ENCODE peak calls at places on chromosomes 7 and 10, in four cellular contexts. L, G, M and W are unnamed samples.

GRCh38 chr7:121126801-121127534 is 138.5 kb downstream of the CPED1 start:
- DNase-seq in G (no peak), L (peak; percentile 27), M (peak; percentile 20), W (no peak)

GRCh38 chr10:72692897-72693598 is 1.1 kb downstream of the MCU start:
- DNase-seq in M (peak; percentile 46), G (no peak), L (peak; percentile 18), W (no peak)

GRCh38 chr10:85978566-85979358 is 387.8 kb downstream of the GRID1 start:
- DNase-seq in L (no peak), M (no peak), G (peak; percentile 62), W (no peak)

GRCh38 chr7:10973942-10974716 is 457 bp downstream of the PHF14 start:
- DNase-seq in L (peak; percentile 44), M (peak; percentile 62), G (no peak), W (no peak)

GRCh38 chr10:118543714-118544400 is 51.6 kb downstream of the PRLHR start:
- DNase-seq in G (peak; percentile 19), L (peak; percentile 5), M (peak; percentile 4), W (peak; percentile 26)

GRCh38 chr10:66277481-66277880 is 648.4 kb upstream of the LRRTM3 start:
- DNase-seq in M (no peak), G (no peak), L (no peak), W (no peak)

GRCh38 chr7:155363852-155364600 is 66.3 kb downstream of the INSIG1 start:
- DNase-seq in G (no peak), M (no peak), L (no peak), W (no peak)

GRCh38 chr7:129800901-129801300 is 151.9 kb downstream of the UBE2H start:
- DNase-seq in L (no peak), M (no peak), G (no peak), W (no peak)

GRCh38 chr7:137878333-137878961 is 31.7 kb upstream of the DGKI start:
- DNase-seq in G (no peak), M (no peak), L (peak; percentile 33), W (no peak)

GRCh38 chr7:95320663-95321062 is 3.7 kb downstream of the PON1 start:
- DNase-seq in L (no peak), G (no peak), M (no peak), W (no peak)

DNA sequence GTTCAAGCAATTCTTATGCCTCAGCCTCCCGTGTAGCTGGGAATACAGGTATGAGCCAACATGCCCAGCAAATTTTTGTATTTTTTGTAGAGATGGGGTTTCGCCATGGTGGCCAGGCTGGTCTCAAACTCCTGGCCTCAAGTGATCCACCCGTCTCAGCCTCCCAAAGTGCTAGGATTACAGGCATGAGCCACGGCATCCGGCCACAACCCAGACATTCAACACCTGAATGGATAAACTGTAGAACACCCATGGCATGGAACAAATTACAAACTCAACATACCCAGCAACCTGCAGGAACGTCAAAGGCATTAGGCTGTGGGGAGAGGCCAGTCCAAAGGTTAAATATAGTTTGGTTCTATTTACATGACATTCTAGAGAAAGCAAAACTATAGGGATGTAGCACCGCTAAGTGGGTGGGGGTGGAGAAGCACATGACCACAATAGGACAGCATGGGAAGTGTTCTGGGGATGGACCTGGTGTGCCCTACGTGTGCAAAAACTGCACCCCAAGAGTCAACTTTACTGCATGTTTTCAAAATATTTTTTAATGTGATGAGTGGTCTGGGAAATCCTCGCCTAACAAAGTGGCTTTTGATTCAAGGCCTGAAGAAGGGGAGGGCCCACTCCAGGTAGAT is 6.5 kb upstream of the PGAM2 start:
- DNase-seq in G (no peak), L (no peak), M (peak; percentile 31), W (no peak)
- H3K4me3 ChIP-seq in G (no peak overlapping the region), L (no peak overlapping the region), M (no peak overlapping the region), W (no peak overlapping the region)

GRCh38 chr10:131247873-131248272 is 63.6 kb downstream of the TCERG1L start:
- DNase-seq in L (no peak), M (no peak), G (no peak), W (no peak)
- H3K4ac ChIP-seq in L (no peak overlapping the region), M (no peak overlapping the region), G (no peak overlapping the region), W (no peak overlapping the region)

DNA sequence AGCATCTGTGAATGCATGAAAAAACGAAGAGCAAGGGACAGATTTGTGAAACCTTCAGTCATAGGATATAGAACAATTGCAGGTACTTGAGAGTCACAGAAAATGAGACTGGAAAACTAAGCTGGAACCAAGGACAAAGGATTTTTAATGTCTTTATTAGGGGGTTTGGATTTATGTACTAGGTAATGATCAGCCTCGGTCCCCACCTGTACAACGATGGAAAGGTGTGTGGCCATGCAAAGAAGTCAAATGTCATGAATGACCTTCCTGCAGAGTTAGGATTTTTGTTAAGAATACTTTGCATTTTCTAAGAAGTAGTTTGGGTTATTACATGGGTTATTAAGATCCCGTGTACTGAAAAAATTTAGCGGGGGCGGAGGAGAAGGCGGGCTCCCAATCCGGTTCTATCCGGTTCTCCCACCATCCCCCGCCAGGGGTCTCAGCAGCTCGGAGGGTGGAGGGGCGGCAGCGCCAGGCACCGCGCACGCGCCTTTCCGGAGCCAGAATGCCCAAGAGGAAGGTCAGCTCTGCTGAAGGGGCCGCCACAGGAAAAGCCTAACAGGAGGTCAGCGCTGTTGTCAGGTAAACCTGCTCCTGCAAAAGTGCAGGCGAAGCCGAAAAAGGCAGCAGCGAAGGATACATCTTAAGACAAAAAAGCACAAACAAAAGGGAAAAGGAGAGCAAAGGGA is 327.5 kb upstream of the PLXDC2 start:
- DNase-seq in M (peak; percentile 30), G (peak; percentile 20), L (no peak), W (peak; percentile 20)
- H3K4me3 ChIP-seq in M (peak overlapping the region; percentile 48), G (no peak overlapping the region), L (peak overlapping the region; percentile 39), W (no peak overlapping the region)

GRCh38 chr10:34651381-34651780 is 163.7 kb downstream of the PARD3 start:
- DNase-seq in M (peak; percentile 44), L (no peak), G (no peak), W (no peak)
- H3K4ac ChIP-seq in M (no peak overlapping the region), L (no peak overlapping the region), G (no peak overlapping the region), W (no peak overlapping the region)